ENCODE peak calls at places on chromosomes 6 and 20, in five cellular contexts. D, I, Q, X and H are unnamed samples.

GRCh38 chr6:130853555-130854183 is 26.5 kb downstream of the SMLR1 start:
- DNase-seq in D (no peak), X (no peak), Q (no peak), I (no peak), H (no peak)

GRCh38 chr6:128168244-128168643 is 267.4 kb upstream of the THEMIS start:
- DNase-seq in Q (no peak), I (no peak), X (no peak), D (no peak), H (no peak)

GRCh38 chr6:152161501-152161900 is 354.0 kb downstream of the ESR1 start:
- DNase-seq in D (peak; percentile 26), I (no peak), X (no peak), Q (no peak), H (no peak)

GRCh38 chr6:15751721-15752350 is 89.0 kb upstream of the DTNBP1 start:
- DNase-seq in I (no peak), D (no peak), X (no peak), Q (no peak), H (no peak)

GRCh38 chr6:84227044-84227433 is 404 bp downstream of the CEP162 start:
- DNase-seq in X (no peak), Q (no peak), I (no peak), D (no peak), H (no peak)

GRCh38 chr6:75815756-75816155 is 66.7 kb downstream of the MYO6 start:
- DNase-seq in I (no peak), D (no peak), X (no peak), Q (no peak), H (no peak)

GRCh38 chr20:48788486-48789072 is 39.2 kb downstream of the PREX1 start:
- DNase-seq in D (no peak), Q (no peak), I (no peak), X (no peak), H (no peak)

GRCh38 chr6:149891259-149891658 is 6.7 kb downstream of the RAET1E start:
- DNase-seq in Q (no peak), X (no peak), D (no peak), I (no peak), H (no peak)

GRCh38 chr6:158666637-158667359 is 16.9 kb downstream of the SYTL3 start:
- DNase-seq in X (no peak), D (peak; percentile 89), Q (no peak), I (no peak), H (peak; percentile 53)

GRCh38 chr6:120355822-120356221 is 978.5 kb downstream of the TBC1D32 start:
- DNase-seq in D (peak; percentile 69), Q (no peak), X (no peak), I (no peak), H (no peak)

GRCh38 chr6:167739721-167740475 is 86.8 kb upstream of the AFDN start:
- DNase-seq in I (no peak), X (no peak), D (no peak), Q (no peak), H (no peak)

GRCh38 chr20:63192721-63193120 is 23.2 kb downstream of the YTHDF1 start:
- DNase-seq in X (no peak), D (no peak), Q (no peak), I (no peak), H (no peak)

GRCh38 chr20:23412026-23412425 is 9.3 kb downstream of the NAPB start:
- DNase-seq in I (no peak), X (no peak), Q (no peak), D (peak; percentile 50), H (no peak)

GRCh38 chr6:15472626-15473025 is 190.2 kb downstream of the DTNBP1 start:
- DNase-seq in X (no peak), I (no peak), D (no peak), Q (no peak), H (no peak)

GRCh38 chr6:109484161-109484560 is 1.1 kb upstream of the ZBTB24 start:
- DNase-seq in Q (no peak), D (no peak), X (no peak), I (no peak), H (no peak)

GRCh38 chr6:72622094-72622540 is 253 bp downstream of the KCNQ5 start:
- DNase-seq in I (peak; percentile 17), X (peak; percentile 52), Q (peak; percentile 6), D (no peak), H (no peak)

GRCh38 chr6:39302011-39302410 is 12.2 kb downstream of the KCNK17 start:
- DNase-seq in I (no peak), Q (no peak), D (no peak), X (no peak), H (no peak)

GRCh38 chr6:138971601-138972000 is 16.5 kb downstream of the REPS1 start:
- DNase-seq in X (no peak), D (no peak), Q (no peak), I (no peak), H (no peak)

GRCh38 chr6:31053873-31054272 is 43.6 kb downstream of the MUC22 start:
- DNase-seq in D (no peak), Q (peak; percentile 11), I (peak; percentile 24), X (no peak), H (no peak)

GRCh38 chr20:41171736-41172295 is 34.5 kb downstream of the PLCG1 start:
- DNase-seq in Q (peak; percentile 5), I (no peak), X (no peak), D (no peak), H (no peak)

GRCh38 chr20:21522479-21523397 is 8.9 kb upstream of the NKX2-2 start:
- DNase-seq in X (no peak), D (no peak), Q (no peak), I (no peak), H (no peak)

GRCh38 chr20:50272413-50273120 is 81.9 kb downstream of the CEBPB start:
- DNase-seq in Q (no peak), X (no peak), I (no peak), D (no peak), H (no peak)

GRCh38 chr6:45560421-45560820 is 182.7 kb upstream of the SUPT3H start:
- DNase-seq in I (no peak), D (no peak), Q (no peak), X (no peak), H (no peak)

GRCh38 chr6:45566882-45567281 is 189.1 kb upstream of the SUPT3H start:
- DNase-seq in D (no peak), I (no peak), X (no peak), Q (no peak), H (no peak)

GRCh38 chr6:45563092-45563491 is 185.4 kb upstream of the SUPT3H start:
- DNase-seq in D (peak; percentile 73), X (no peak), Q (no peak), I (no peak), H (no peak)

GRCh38 chr6:45562171-45562570 is 184.4 kb upstream of the SUPT3H start:
- DNase-seq in Q (no peak), X (no peak), I (no peak), D (no peak), H (no peak)

DNA sequence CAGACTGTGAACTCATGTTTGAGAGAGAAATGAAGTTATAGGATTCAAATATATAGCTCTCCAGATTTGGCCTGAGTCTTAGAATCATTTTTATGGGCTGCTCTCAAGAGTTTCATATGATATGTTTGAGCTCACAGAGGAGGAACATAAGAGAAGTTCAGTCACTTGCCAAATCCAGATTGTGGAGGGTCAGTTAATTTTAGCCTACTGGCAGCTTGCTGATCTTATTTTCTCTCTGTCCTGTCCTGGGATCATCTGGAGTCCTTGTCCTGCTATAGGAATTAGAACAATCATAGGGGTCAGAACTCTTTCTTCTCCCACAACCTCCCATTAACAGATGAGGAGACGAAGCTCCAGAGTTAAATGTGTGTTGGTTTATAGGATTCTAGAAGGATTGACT is 186.2 kb upstream of the SUPT3H start:
- DNase-seq in Q (no peak), X (no peak), I (no peak), D (no peak), H (no peak)
- H3K4me1 ChIP-seq in Q (no peaks in the 10 kb centered on the region), X (peaks cover 17% of the 10 kb centered on the region), I (no peaks in the 10 kb centered on the region), D (no peaks in the 10 kb centered on the region), H (no peaks in the 10 kb centered on the region)

GRCh38 chr20:38170219-38170902 is 5.3 kb upstream of the TGM2 start:
- DNase-seq in D (peak; percentile 50), Q (no peak), X (no peak), I (no peak), H (no peak)

GRCh38 chr20:38172344-38172743 is 7.3 kb upstream of the TGM2 start:
- DNase-seq in Q (no peak), X (no peak), I (no peak), D (no peak), H (no peak)

GRCh38 chr20:38170914-38171300 is 5.8 kb upstream of the TGM2 start:
- DNase-seq in I (no peak), D (no peak), X (no peak), Q (no peak), H (peak; percentile 85)

GRCh38 chr20:38169636-38170035 is 4.6 kb upstream of the TGM2 start:
- DNase-seq in Q (no peak), I (no peak), D (no peak), X (no peak), H (no peak)

DNA sequence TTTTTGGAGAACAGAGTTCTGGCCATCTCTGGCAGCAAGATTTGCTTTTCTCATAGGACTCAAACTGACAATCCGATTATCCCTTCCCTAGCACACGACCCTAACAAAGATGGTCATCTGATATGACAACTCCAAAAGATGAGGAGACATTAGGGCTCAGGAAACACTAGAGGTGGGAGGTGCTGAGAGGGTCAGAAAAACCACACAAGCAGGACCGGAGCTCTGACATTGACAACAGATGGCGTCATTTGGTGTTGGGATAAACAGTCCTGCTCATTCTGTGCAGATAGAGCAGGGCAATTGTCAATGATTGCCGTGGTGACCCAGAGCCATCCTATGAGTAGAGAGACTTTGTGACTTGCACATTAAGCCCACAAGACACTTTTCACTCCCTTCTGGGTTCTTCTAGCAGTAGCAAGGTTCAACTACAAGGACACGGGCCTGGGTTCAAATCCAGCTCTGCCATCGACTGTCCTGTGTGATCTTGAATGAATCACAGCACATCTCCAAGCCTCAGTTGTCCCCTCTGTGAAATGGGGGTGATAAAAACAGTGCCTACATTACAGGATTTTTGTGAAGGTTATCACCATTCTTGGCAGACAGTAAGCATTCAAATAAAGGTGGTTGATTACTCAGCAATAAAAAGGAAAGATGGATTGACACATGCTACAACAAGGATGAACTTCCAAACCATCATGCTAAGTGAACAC is 6.4 kb upstream of the TGM2 start:
- DNase-seq in Q (no peak), I (no peak), X (no peak), D (no peak), H (no peak)
- H3K4me1 ChIP-seq in Q (peaks cover 62% of the 10 kb centered on the region), I (peaks cover 13% of the 10 kb centered on the region), X (peaks cover 7% of the 10 kb centered on the region), D (peaks cover 36% of the 10 kb centered on the region), H (no peaks in the 10 kb centered on the region)

DNA sequence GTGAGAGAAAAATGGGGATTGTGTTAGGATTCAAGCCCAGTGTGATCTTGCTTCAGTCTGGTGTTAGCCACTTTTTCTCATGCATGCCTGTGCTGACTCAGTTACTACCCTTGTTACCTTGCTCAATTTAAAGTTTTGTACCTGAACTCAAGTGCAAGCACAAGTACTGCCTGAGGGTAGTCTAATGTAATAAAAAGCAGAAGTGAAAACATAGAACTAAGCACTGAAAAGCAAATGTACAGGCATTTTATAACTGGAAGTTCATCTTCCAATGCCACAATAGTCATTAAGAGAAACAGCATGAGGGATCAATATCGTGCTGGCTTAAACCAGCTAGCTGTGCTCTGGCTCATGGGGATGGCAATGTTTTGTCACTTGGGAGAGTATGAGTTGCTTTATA is 48.6 kb downstream of the SLC35F1 start:
- DNase-seq in Q (no peak), I (no peak), X (no peak), D (no peak), H (no peak)
- H3K4me1 ChIP-seq in Q (no peaks in the 10 kb centered on the region), I (no peaks in the 10 kb centered on the region), X (no peaks in the 10 kb centered on the region), D (no peaks in the 10 kb centered on the region), H (no peaks in the 10 kb centered on the region)

DNA sequence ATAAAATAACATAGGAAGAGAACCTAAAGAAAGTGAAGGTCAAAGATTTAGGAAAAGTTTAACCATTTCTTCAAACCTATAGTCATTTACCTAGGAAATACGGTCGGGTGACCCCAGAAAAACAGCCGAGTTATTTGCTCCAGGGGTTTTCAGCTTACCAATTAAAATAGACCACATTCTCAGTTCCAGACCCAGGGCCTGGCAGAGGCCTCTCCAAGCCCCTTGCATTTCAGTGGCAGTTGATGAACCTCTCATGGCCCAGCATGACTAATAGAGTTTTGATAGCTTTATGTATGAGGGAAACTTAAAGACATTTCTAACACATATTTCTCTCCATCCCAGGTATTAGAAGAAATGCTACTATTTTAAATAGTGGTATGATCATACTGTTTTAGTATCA is 113.5 kb downstream of the OGFRL1 start:
- DNase-seq in Q (no peak), D (no peak), X (no peak), I (no peak), H (no peak)
- H3K4me1 ChIP-seq in Q (peaks cover 48% of the 10 kb centered on the region), D (peaks cover 7% of the 10 kb centered on the region), X (peaks cover 56% of the 10 kb centered on the region), I (peaks cover 22% of the 10 kb centered on the region), H (peaks cover 17% of the 10 kb centered on the region)